ENCODE peak calls at places on chromosomes 1 and 21, in eight cellular contexts. Y is cardiac muscle cell, J is Right ventricle myocardium inferior, U is amniotic epithelial cell, V is HTR-8/SVneo, X is progenitor cell of endocrine pancreas, L is heart right ventricle, I is Calu3. D is an unnamed sample.

GRCh38 chr1:150798509-150798908 is 9.6 kb downstream of the CTSK start:
- DNase-seq in Y (no peak), J (no peak), U (no peak), V (no peak), X (no peak), L (no peak), I (no peak), D (no peak)

GRCh38 chr1:192776998-192777397 is 31.8 kb upstream of the RGS2 start:
- DNase-seq in Y (no peak), J (no peak), U (no peak), V (no peak), X (no peak), L (no peak), I (no peak), D (no peak)

GRCh38 chr1:167543566-167543965 is 10.0 kb downstream of the CREG1 start:
- DNase-seq in Y (no peak), J (no peak), U (no peak), V (no peak), X (no peak), L (no peak), I (no peak), D (no peak)

GRCh38 chr1:226404904-226405222 is 3.0 kb downstream of the PARP1 start:
- DNase-seq in Y (no peak), J (no peak), U (no peak), V (no peak), X (no peak), L (no peak), I (no peak), D (no peak)

GRCh38 chr21:42021751-42022430 is 11.7 kb upstream of the ZBTB21 start:
- DNase-seq in Y (no peak), J (no peak), U (no peak), V (no peak), X (no peak), L (no peak), I (no peak), D (no peak)

GRCh38 chr1:101757985-101758384 is 238.7 kb downstream of the OLFM3 start:
- DNase-seq in Y (no peak), J (no peak), U (no peak), V (no peak), X (no peak), L (no peak), I (peak; percentile 2), D (no peak)

GRCh38 chr1:223289621-223290020 is 74.4 kb downstream of the SUSD4 start:
- DNase-seq in Y (no peak), J (no peak), U (peak; percentile 15), V (no peak), X (no peak), L (no peak), I (no peak), D (no peak)

GRCh38 chr1:157132602-157133167 is 5.5 kb downstream of the ETV3 start:
- DNase-seq in Y (no peak), J (no peak), U (no peak), V (no peak), X (no peak), L (no peak), I (no peak), D (no peak)

GRCh38 chr1:62608905-62609304 is 11.6 kb downstream of the ANGPTL3 start:
- DNase-seq in Y (no peak), J (no peak), U (no peak), V (no peak), X (no peak), L (no peak), I (no peak), D (peak; percentile 80)

GRCh38 chr1:38009088-38009840 is 3.3 kb upstream of the UTP11 start:
- DNase-seq in Y (peak; percentile 81), J (no peak), U (peak; percentile 71), V (no peak), X (no peak), L (no peak), I (no peak), D (no peak)

GRCh38 chr1:71428029-71428428 is 347.2 kb upstream of the ZRANB2 start:
- DNase-seq in Y (no peak), J (no peak), U (no peak), V (no peak), X (no peak), L (no peak), I (no peak), D (no peak)

GRCh38 chr1:46118856-46119255 is 13.6 kb downstream of the PIK3R3 start:
- DNase-seq in Y (no peak), J (no peak), U (no peak), V (no peak), X (no peak), L (no peak), I (no peak), D (no peak)

GRCh38 chr1:93692983-93693591 is 11.4 kb upstream of the BCAR3 start:
- DNase-seq in Y (peak; percentile 51), J (no peak), U (peak; percentile 69), V (no peak), X (no peak), L (no peak), I (peak; percentile 57), D (peak; percentile 27)

D was measured in HepG2.